ENCODE peak calls at places on chromosomes 7 and 10, in eight cellular contexts. C is A549; A is left lung; U is stimulated activated effector memory CD8-positive, alpha-beta T cell treated with anti-CD3 and anti-CD28 coated beads, Interleukin-12 subunit alpha, Interleukin-12 subunit beta, amount 100 ng/mL, for 72 hours; H is activated CD8-positive, alpha-beta T cell treated with anti-CD3 and anti-CD28 coated beads, Interleukin-2, amount 10 ng/mL, durations not matched to agents 7 days and 5 days; X is DND-41; S is activated naive CD8-positive, alpha-beta T cell treated with anti-CD3 and anti-CD28 coated beads, Interleukin-2, amount 10 ng/mL, durations not matched to agents 7 days and 5 days; I is naive thymus-derived CD8-positive, alpha-beta T cell. Z is an unnamed sample.
A peak's percentile ranks its signal among the peaks of the same experiment; 100 is the strongest.

GRCh38 chr10:106898441-106898840 is 266.1 kb downstream of the SORCS1 start:
- ATAC-seq in C (no peak), A (no peak), U (no peak), H (no peak), X (no peak), S (no peak), I (no peak), Z (no peak)

GRCh38 chr10:42551582-42552187 is 86.7 kb downstream of the ZNF33B start:
- ATAC-seq in C (peak; percentile 30), A (peak; percentile 3), U (no peak), H (no peak), X (peak; percentile 3), S (no peak), I (no peak), Z (no peak)

GRCh38 chr7:66442385-66442784 is 186.3 kb upstream of the KCTD7 start:
- ATAC-seq in C (no peak), A (no peak), U (no peak), H (no peak), X (no peak), S (no peak), I (no peak), Z (no peak)

GRCh38 chr7:139758388-139758787 is 19.4 kb downstream of the HIPK2 start:
- ATAC-seq in C (no peak), A (no peak), U (no peak), H (no peak), X (no peak), S (no peak), I (no peak), Z (peak; percentile 43)

GRCh38 chr10:74021248-74022055 is 23.5 kb downstream of the VCL start:
- ATAC-seq in C (peak; percentile 17), A (no peak), U (peak; percentile 82), H (no peak), X (no peak), S (no peak), I (no peak), Z (peak; percentile 85)

GRCh38 chr10:30415613-30416012 is 18.4 kb upstream of the MAP3K8 start:
- ATAC-seq in C (no peak), A (no peak), U (no peak), H (no peak), X (no peak), S (no peak), I (no peak), Z (no peak)

GRCh38 chr7:141572175-141572574 is 21.0 kb downstream of the AGK start:
- ATAC-seq in C (no peak), A (no peak), U (peak; percentile 64), H (no peak), X (no peak), S (no peak), I (no peak), Z (peak; percentile 87)

GRCh38 chr10:60147025-60147424 is 240.7 kb upstream of the CCDC6 start:
- ATAC-seq in C (no peak), A (no peak), U (no peak), H (no peak), X (no peak), S (no peak), I (no peak), Z (no peak)

GRCh38 chr10:14971867-14972448 is 12.8 kb downstream of the MEIG1 start:
- ATAC-seq in C (peak; percentile 81), A (peak; percentile 31), U (peak; percentile 58), H (peak; percentile 64), X (peak; percentile 82), S (no peak), I (peak; percentile 68), Z (peak; percentile 60)

GRCh38 chr7:17009007-17009719 is 127.4 kb upstream of the AGR3 start:
- ATAC-seq in C (peak; percentile 63), A (peak; percentile 85), U (peak; percentile 48), H (no peak), X (no peak), S (no peak), I (no peak), Z (peak; percentile 32)

GRCh38 chr10:53771701-53772100 is 999.1 kb upstream of the MBL2 start:
- ATAC-seq in C (no peak), A (no peak), U (no peak), H (no peak), X (no peak), S (no peak), I (no peak), Z (no peak)

GRCh38 chr7:2490306-2490705 is 14.1 kb upstream of the GRIFIN start:
- ATAC-seq in C (no peak), A (no peak), U (no peak), H (no peak), X (no peak), S (no peak), I (no peak), Z (no peak)

GRCh38 chr10:98611432-98611831 is 164.7 kb upstream of the HPS1 start:
- ATAC-seq in C (no peak), A (no peak), U (no peak), H (no peak), X (no peak), S (no peak), I (no peak), Z (no peak)

GRCh38 chr7:30278849-30279505 is 5.4 kb upstream of the ZNRF2 start:
- ATAC-seq in C (no peak), A (no peak), U (peak; percentile 19), H (no peak), X (no peak), S (no peak), I (no peak), Z (no peak)

GRCh38 chr10:12547301-12547771 is 198.0 kb downstream of the CAMK1D start:
- ATAC-seq in C (peak; percentile 30), A (no peak), U (peak; percentile 40), H (peak; percentile 47), X (peak; percentile 69), S (peak; percentile 54), I (peak; percentile 83), Z (peak; percentile 66)

GRCh38 chr7:16205481-16205880 is 215.9 kb downstream of the CRPPA start:
- ATAC-seq in C (no peak), A (no peak), U (no peak), H (no peak), X (no peak), S (no peak), I (no peak), Z (no peak)

GRCh38 chr10:86613096-86613495 is 41.3 kb upstream of the OPN4 start:
- ATAC-seq in C (no peak), A (no peak), U (peak; percentile 32), H (no peak), X (no peak), S (no peak), I (no peak), Z (no peak)

GRCh38 chr7:151485006-151485732 is 34.5 kb downstream of the RHEB start:
- ATAC-seq in C (peak; percentile 79), A (peak; percentile 59), U (peak; percentile 81), H (no peak), X (no peak), S (no peak), I (no peak), Z (peak; percentile 93)

GRCh38 chr7:122726881-122727280 is 24.2 kb upstream of the RNF148 start:
- ATAC-seq in C (no peak), A (no peak), U (no peak), H (no peak), X (no peak), S (no peak), I (no peak), Z (no peak)

GRCh38 chr10:32501906-32502305 is 56.0 kb downstream of the CCDC7 start:
- ATAC-seq in C (no peak), A (no peak), U (no peak), H (no peak), X (no peak), S (no peak), I (no peak), Z (no peak)

GRCh38 chr10:99920901-99921300 is 88.8 kb downstream of the DNMBP start:
- ATAC-seq in C (no peak), A (no peak), U (no peak), H (no peak), X (no peak), S (no peak), I (no peak), Z (no peak)

GRCh38 chr10:77919713-77920108 is 6.8 kb downstream of the DLG5 start:
- ATAC-seq in C (peak; percentile 90), A (peak; percentile 53), U (no peak), H (no peak), X (no peak), S (no peak), I (no peak), Z (no peak)

GRCh38 chr10:27513451-27514191 is 9.5 kb downstream of the RAB18 start:
- ATAC-seq in C (no peak), A (peak; percentile 40), U (peak; percentile 94), H (peak; percentile 67), X (peak; percentile 54), S (peak; percentile 98), I (no peak), Z (peak; percentile 74)

GRCh38 chr10:91689731-91690168 is 56.9 kb upstream of the PPP1R3C start:
- ATAC-seq in C (no peak), A (peak; percentile 94), U (no peak), H (no peak), X (peak; percentile 81), S (peak; percentile 42), I (no peak), Z (peak; percentile 47)

GRCh38 chr7:2612445-2613112 is 19.2 kb upstream of the TTYH3 start:
- ATAC-seq in C (peak; percentile 58), A (no peak), U (no peak), H (peak; percentile 33), X (peak; percentile 53), S (no peak), I (no peak), Z (peak; percentile 37)

GRCh38 chr7:117114272-117114671 is 161.0 kb downstream of the ST7 start:
- ATAC-seq in C (no peak), A (no peak), U (no peak), H (no peak), X (no peak), S (no peak), I (no peak), Z (no peak)

GRCh38 chr7:32191296-32191695 is 121.1 kb upstream of the PDE1C start:
- ATAC-seq in C (no peak), A (no peak), U (no peak), H (no peak), X (no peak), S (no peak), I (no peak), Z (no peak)

GRCh38 chr10:103668351-103669242 is 175.1 kb downstream of the NEURL1 start:
- ATAC-seq in C (no peak), A (peak; percentile 64), U (peak; percentile 39), H (peak; percentile 40), X (peak; percentile 12), S (peak; percentile 52), I (peak; percentile 61), Z (peak; percentile 62)

GRCh38 chr10:28382520-28383269 is 79.8 kb upstream of the MPP7 start:
- ATAC-seq in C (no peak), A (peak; percentile 56), U (no peak), H (no peak), X (no peak), S (no peak), I (no peak), Z (no peak)

GRCh38 chr7:128005117-128005516 is 26.1 kb downstream of the LRRC4 start:
- ATAC-seq in C (no peak), A (no peak), U (no peak), H (no peak), X (no peak), S (no peak), I (no peak), Z (no peak)

GRCh38 chr10:27820637-27821036 is 75.0 kb upstream of the MKX start:
- ATAC-seq in C (no peak), A (peak; percentile 6), U (no peak), H (no peak), X (no peak), S (no peak), I (no peak), Z (no peak)

GRCh38 chr7:134480730-134481129 is 21.8 kb upstream of the AKR1B1 start:
- ATAC-seq in C (peak; percentile 86), A (peak; percentile 91), U (no peak), H (no peak), X (no peak), S (no peak), I (no peak), Z (no peak)

GRCh38 chr7:16978358-16979244 is 96.8 kb upstream of the AGR3 start:
- ATAC-seq in C (peak; percentile 95), A (peak; percentile 85), U (peak; percentile 28), H (no peak), X (no peak), S (no peak), I (no peak), Z (no peak)

GRCh38 chr10:132904814-132905649 is 37.3 kb downstream of the CFAP46 start:
- ATAC-seq in C (no peak), A (no peak), U (peak; percentile 84), H (no peak), X (no peak), S (no peak), I (no peak), Z (peak; percentile 95)